ENCODE peak calls at places on chromosome 15, in seven cellular contexts. H is kidney; C is ovary; R is upper lobe of right lung; W is CD8-positive, alpha-beta T cell; I is cardiac muscle cell; K is upper lobe of left lung. T is an unnamed sample.

GRCh38 chr15:91593081-91593480 is 260.4 kb upstream of the SLCO3A1 start:
- DNase-seq in H (no peak), C (no peak), R (no peak), W (no peak), I (no peak), K (no peak), T (no peak)

GRCh38 chr15:69009353-69009752 is 5.1 kb upstream of the NOX5 start:
- DNase-seq in H (no peak), C (no peak), R (no peak), W (no peak), I (no peak), K (no peak), T (no peak)

GRCh38 chr15:82312611-82313349 is 36.5 kb downstream of the GOLGA6L10 start:
- DNase-seq in H (no peak), C (no peak), R (peak), W (no peak), I (no peak), K (no peak), T (peak)

GRCh38 chr15:44712108-44713005 is 1.0 kb downstream of the B2M start:
- DNase-seq in H (peak), C (peak), R (peak), W (peak), I (no peak), K (peak), T (peak)

GRCh38 chr15:80174017-80174746 is 21.4 kb downstream of the FAH start:
- DNase-seq in H (no peak), C (no peak), R (no peak), W (no peak), I (no peak), K (no peak), T (peak)

GRCh38 chr15:22780267-22780666 is 6.2 kb upstream of the NIPA1 start:
- DNase-seq in H (no peak), C (no peak), R (no peak), W (no peak), I (no peak), K (no peak), T (peak)

GRCh38 chr15:58562135-58562534 is 130.3 kb downstream of the LIPC start:
- DNase-seq in H (no peak), C (no peak), R (peak), W (no peak), I (no peak), K (no peak), T (no peak)

GRCh38 chr15:78828930-78829329 is 17.7 kb upstream of the ADAMTS7 start:
- DNase-seq in H (no peak), C (no peak), R (no peak), W (no peak), I (no peak), K (no peak), T (no peak)

GRCh38 chr15:59703979-59704796 is 15.1 kb upstream of the BNIP2 start:
- DNase-seq in H (no peak), C (no peak), R (no peak), W (no peak), I (no peak), K (no peak), T (no peak)

GRCh38 chr15:74928771-74929198 is 9.1 kb downstream of the COX5A start:
- DNase-seq in H (no peak), C (no peak), R (no peak), W (no peak), I (no peak), K (no peak), T (no peak)

GRCh38 chr15:56232058-56232457 is 11.6 kb downstream of the RFX7 start:
- DNase-seq in H (peak), C (no peak), R (no peak), W (no peak), I (no peak), K (no peak), T (no peak)

GRCh38 chr15:78937132-78937739 is 7.6 kb downstream of the CTSH start:
- DNase-seq in H (peak), C (peak), R (peak), W (no peak), I (no peak), K (no peak), T (peak)

GRCh38 chr15:101045835-101046691 is 126.9 kb downstream of the LRRK1 start:
- DNase-seq in H (peak), C (peak), R (peak), W (no peak), I (no peak), K (peak), T (no peak)

GRCh38 chr15:99250001-99250400 is 620 bp upstream of the TTC23 start:
- DNase-seq in H (no peak), C (no peak), R (no peak), W (no peak), I (no peak), K (no peak), T (no peak)

GRCh38 chr15:57479005-57479404 is 102.7 kb downstream of the CGNL1 start:
- DNase-seq in H (no peak), C (no peak), R (no peak), W (no peak), I (no peak), K (no peak), T (no peak)

GRCh38 chr15:98960555-98961050 is 47.0 kb downstream of the PGPEP1L start:
- DNase-seq in H (no peak), C (peak), R (no peak), W (no peak), I (no peak), K (no peak), T (no peak)

GRCh38 chr15:89018235-89018634 is 70.0 kb upstream of the ABHD2 start:
- DNase-seq in H (peak), C (peak), R (peak), W (no peak), I (peak), K (no peak), T (peak)

GRCh38 chr15:55742927-55743614 is at the start of gene PRTG:
- DNase-seq in H (peak), C (peak), R (peak), W (no peak), I (peak), K (peak), T (peak)

GRCh38 chr15:22871481-22872076 is 33.1 kb downstream of the NIPA2 start:
- DNase-seq in H (no peak), C (no peak), R (no peak), W (no peak), I (no peak), K (no peak), T (no peak)

GRCh38 chr15:30978328-30978727 is 13.1 kb downstream of the MTMR10 start:
- DNase-seq in H (no peak), C (no peak), R (no peak), W (no peak), I (peak), K (no peak), T (no peak)

GRCh38 chr15:71444032-71444810 is 328.9 kb downstream of the THSD4 start:
- DNase-seq in H (no peak), C (no peak), R (no peak), W (no peak), I (no peak), K (no peak), T (no peak)

GRCh38 chr15:84876269-84876668 is 8.2 kb upstream of the SLC28A1 start:
- DNase-seq in H (no peak), C (no peak), R (no peak), W (no peak), I (no peak), K (no peak), T (no peak)

GRCh38 chr15:49238342-49238741 is 68.3 kb downstream of the GALK2 start:
- DNase-seq in H (no peak), C (no peak), R (no peak), W (no peak), I (peak), K (no peak), T (peak)

GRCh38 chr15:31606942-31607497 is 280.4 kb downstream of the KLF13 start:
- DNase-seq in H (no peak), C (no peak), R (no peak), W (no peak), I (peak), K (no peak), T (no peak)

GRCh38 chr15:85424154-85424553 is 43.8 kb downstream of the AKAP13 start:
- DNase-seq in H (no peak), C (no peak), R (no peak), W (no peak), I (no peak), K (no peak), T (no peak)

GRCh38 chr15:62766599-62766998 is 275.9 kb upstream of the TPM1 start:
- DNase-seq in H (no peak), C (no peak), R (no peak), W (no peak), I (no peak), K (no peak), T (peak)

GRCh38 chr15:73493936-73494335 is 51.0 kb downstream of the REC114 start:
- DNase-seq in H (no peak), C (no peak), R (no peak), W (no peak), I (no peak), K (no peak), T (no peak)

GRCh38 chr15:52716536-52716935 is 37.3 kb upstream of the ATOSA start:
- DNase-seq in H (no peak), C (no peak), R (no peak), W (no peak), I (no peak), K (no peak), T (no peak)

GRCh38 chr15:78960308-78960707 is 15.5 kb upstream of the CTSH start:
- DNase-seq in H (no peak), C (no peak), R (no peak), W (no peak), I (no peak), K (no peak), T (no peak)

GRCh38 chr15:85047271-85047948 is 65.8 kb downstream of the PDE8A start:
- DNase-seq in H (no peak), C (peak), R (no peak), W (no peak), I (peak), K (peak), T (peak)

GRCh38 chr15:65231306-65231705 is 20.0 kb upstream of the CILP start:
- DNase-seq in H (no peak), C (no peak), R (no peak), W (no peak), I (no peak), K (no peak), T (no peak)

GRCh38 chr15:60585743-60586708 is 107.1 kb upstream of the ICE2 start:
- DNase-seq in H (no peak), C (no peak), R (no peak), W (no peak), I (peak), K (peak), T (peak)

GRCh38 chr15:50166216-50166615 is 15.8 kb upstream of the SLC27A2 start:
- DNase-seq in H (no peak), C (no peak), R (no peak), W (no peak), I (no peak), K (no peak), T (peak)

GRCh38 chr15:84658080-84658787 is at the start of gene NMB:
- DNase-seq in H (peak), C (peak), R (peak), W (peak), I (peak), K (peak), T (peak)

GRCh38 chr15:76176059-76176458 is 116.3 kb downstream of the TMEM266 start:
- DNase-seq in H (no peak), C (no peak), R (no peak), W (no peak), I (no peak), K (no peak), T (no peak)
- H3K4me3 ChIP-seq in H (no peak), C (no peak), R (no peak), W (no peak), I (no peak), K (no peak), T (no peak)

GRCh38 chr15:39584662-39585393 is 3.9 kb downstream of the THBS1 start:
- DNase-seq in H (no peak), C (no peak), R (no peak), W (no peak), I (no peak), K (no peak), T (peak)

GRCh38 chr15:39584266-39584659 is 3.4 kb downstream of the THBS1 start:
- DNase-seq in H (no peak), C (no peak), R (no peak), W (no peak), I (no peak), K (no peak), T (no peak)

GRCh38 chr15:39582286-39582976 is 1.6 kb downstream of the THBS1 start:
- DNase-seq in H (peak), C (peak), R (no peak), W (no peak), I (no peak), K (no peak), T (peak)

GRCh38 chr15:39582977-39583585 is 2.2 kb downstream of the THBS1 start:
- DNase-seq in H (no peak), C (no peak), R (no peak), W (no peak), I (no peak), K (no peak), T (no peak)

GRCh38 chr15:39583586-39584265 is 2.8 kb downstream of the THBS1 start:
- DNase-seq in H (peak), C (no peak), R (no peak), W (no peak), I (peak), K (no peak), T (peak)
- TF ChIP-seq CTCF in H (peak), C (no peak), R (peak), W (peak), I (peak), K (no peak), T (peak)

DNA sequence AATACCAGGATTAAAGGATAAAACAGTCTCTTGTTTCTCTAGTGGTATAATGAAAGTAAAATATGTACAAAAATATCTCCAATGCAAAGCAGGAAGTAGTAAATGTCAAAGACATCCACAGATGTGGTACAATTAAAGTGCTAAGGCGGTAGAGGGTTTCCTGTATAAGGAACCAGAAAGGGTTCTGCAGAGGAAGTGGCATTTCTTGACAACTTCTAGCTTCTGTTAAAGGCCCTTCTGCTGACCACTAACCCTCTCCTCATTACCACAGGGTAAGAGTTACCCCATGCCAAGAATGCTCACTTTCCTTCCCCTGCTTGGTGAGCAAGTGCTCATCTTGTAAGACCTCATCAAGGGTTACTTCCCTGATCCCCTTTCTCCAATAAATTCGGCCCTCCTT is 883.6 kb upstream of the NR2F2 start:
- DNase-seq in H (no peak), C (no peak), R (no peak), W (peak), I (no peak), K (no peak), T (no peak)
- H3K4me3 ChIP-seq in H (no peak), C (no peak), R (no peak), W (peak), I (no peak), K (no peak), T (no peak)

DNA sequence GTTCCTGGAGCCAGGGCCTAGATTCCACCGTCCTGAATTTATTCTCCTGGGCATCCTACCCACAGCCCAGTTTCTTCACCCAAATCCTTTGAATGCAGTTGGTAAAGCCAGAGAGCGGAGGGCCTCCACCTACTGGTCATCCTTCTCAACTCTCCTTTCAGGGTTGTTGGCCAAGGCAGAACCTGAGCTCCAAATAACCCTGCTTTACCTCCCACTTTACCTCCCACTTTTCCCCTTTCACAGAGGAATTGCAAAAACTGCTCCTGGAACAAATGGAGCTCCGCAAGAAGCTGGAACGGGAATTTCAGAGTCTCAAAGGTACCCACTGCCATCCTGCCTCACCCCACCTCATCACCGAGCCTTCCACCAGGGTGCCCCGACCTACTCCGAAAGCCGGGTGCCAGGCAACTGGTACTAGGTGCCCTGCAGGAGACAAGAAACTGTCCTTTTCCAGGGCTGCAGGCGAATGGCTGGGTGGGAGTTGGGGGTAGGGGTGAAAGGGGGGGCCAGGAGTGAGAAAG is 6.8 kb downstream of the SKOR1 start:
- DNase-seq in H (no peak), C (no peak), R (peak), W (no peak), I (no peak), K (no peak), T (peak)
- TF ChIP-seq CTCF in H (peak), C (no peak), R (no peak), W (no peak), I (peak), K (no peak), T (peak)

GRCh38 chr15:32829441-32829840 is 111.6 kb downstream of the GREM1 start:
- DNase-seq in H (no peak), C (no peak), R (no peak), W (no peak), I (no peak), K (no peak), T (no peak)
- H3K4me3 ChIP-seq in H (no peak), C (no peak), R (no peak), W (no peak), I (no peak), K (no peak), T (no peak)